ENCODE peak calls at places on chromosomes 6 and 20, in ten cellular contexts. Y, C, R, G, X, N, V, Q, D and J are unnamed samples.

GRCh38 chr6:36853325-36853724 is 14.1 kb upstream of the CPNE5 start:
- DNase-seq in Y (peak), C (peak), R (no peak), G (no peak), X (peak), N (peak), V (no peak), Q (no peak), D (peak), J (peak)

GRCh38 chr6:30006170-30007131 is 54.6 kb upstream of the POLR1H start:
- DNase-seq in Y (peak), C (no peak), R (peak), G (peak), X (no peak), N (peak), V (peak), Q (peak), D (no peak), J (no peak)

GRCh38 chr6:56840467-56841371 is 114.2 kb upstream of the BEND6 start:
- DNase-seq in Y (no peak), C (peak), R (no peak), G (no peak), X (no peak), N (peak), V (no peak), Q (no peak), D (peak), J (peak)

GRCh38 chr6:139490482-139490881 is 116.0 kb upstream of the CITED2 start:
- DNase-seq in Y (no peak), C (no peak), R (no peak), G (no peak), X (no peak), N (no peak), V (no peak), Q (peak), D (no peak), J (no peak)

GRCh38 chr6:94733066-94733465 is 844.3 kb upstream of the MANEA start:
- DNase-seq in Y (no peak), C (no peak), R (no peak), G (no peak), X (no peak), N (no peak), V (no peak), Q (no peak), D (no peak), J (no peak)

GRCh38 chr6:35237466-35237865 is 22.1 kb upstream of the ZNF76 start:
- DNase-seq in Y (no peak), C (no peak), R (no peak), G (no peak), X (no peak), N (peak), V (no peak), Q (no peak), D (no peak), J (no peak)

GRCh38 chr6:21691685-21692346 is 98.3 kb downstream of the SOX4 start:
- DNase-seq in Y (no peak), C (no peak), R (no peak), G (no peak), X (no peak), N (no peak), V (no peak), Q (no peak), D (no peak), J (no peak)

GRCh38 chr6:111973897-111974639 is 79.8 kb upstream of the CCN6 start:
- DNase-seq in Y (no peak), C (no peak), R (no peak), G (no peak), X (no peak), N (no peak), V (no peak), Q (no peak), D (peak), J (no peak)

GRCh38 chr6:149153100-149153499 is 164.4 kb upstream of the TAB2 start:
- DNase-seq in Y (no peak), C (no peak), R (no peak), G (no peak), X (no peak), N (no peak), V (no peak), Q (no peak), D (no peak), J (no peak)

GRCh38 chr6:20771427-20771826 is 237.2 kb downstream of the CDKAL1 start:
- DNase-seq in Y (no peak), C (no peak), R (no peak), G (no peak), X (no peak), N (no peak), V (no peak), Q (no peak), D (no peak), J (no peak)

GRCh38 chr6:84847349-84848160 is 83.2 kb upstream of the TBX18 start:
- DNase-seq in Y (no peak), C (peak), R (no peak), G (no peak), X (no peak), N (peak), V (no peak), Q (no peak), D (peak), J (peak)

GRCh38 chr20:23269954-23270353 is 80.6 kb upstream of the NXT1 start:
- DNase-seq in Y (no peak), C (no peak), R (no peak), G (peak), X (no peak), N (no peak), V (no peak), Q (no peak), D (peak), J (no peak)

GRCh38 chr6:42294759-42295158 is 77.1 kb upstream of the MRPS10 start:
- DNase-seq in Y (no peak), C (peak), R (no peak), G (no peak), X (no peak), N (no peak), V (peak), Q (no peak), D (peak), J (peak)

GRCh38 chr6:54981647-54982046 is 135.1 kb downstream of the FAM83B start:
- DNase-seq in Y (no peak), C (no peak), R (no peak), G (no peak), X (no peak), N (no peak), V (no peak), Q (no peak), D (no peak), J (no peak)

GRCh38 chr20:33793011-33793931 is 17.9 kb upstream of the CHMP4B start:
- DNase-seq in Y (peak), C (no peak), R (no peak), G (no peak), X (peak), N (no peak), V (no peak), Q (no peak), D (peak), J (no peak)

GRCh38 chr6:128230267-128230989 is 290.0 kb downstream of the PTPRK start:
- DNase-seq in Y (no peak), C (no peak), R (no peak), G (no peak), X (no peak), N (no peak), V (no peak), Q (no peak), D (no peak), J (no peak)

GRCh38 chr6:154614641-154615040 is 104.2 kb upstream of the CNKSR3 start:
- DNase-seq in Y (no peak), C (no peak), R (no peak), G (no peak), X (no peak), N (no peak), V (no peak), Q (no peak), D (no peak), J (no peak)

GRCh38 chr6:52590634-52590985 is 13.8 kb upstream of the TRAM2 start:
- DNase-seq in Y (no peak), C (peak), R (no peak), G (no peak), X (no peak), N (no peak), V (no peak), Q (no peak), D (peak), J (peak)

GRCh38 chr6:15317934-15318902 is 72.3 kb downstream of the JARID2 start:
- DNase-seq in Y (no peak), C (no peak), R (no peak), G (peak), X (no peak), N (no peak), V (no peak), Q (no peak), D (no peak), J (no peak)

GRCh38 chr6:161011509-161012480 is 20.2 kb downstream of the MAP3K4 start:
- DNase-seq in Y (no peak), C (peak), R (no peak), G (peak), X (no peak), N (no peak), V (no peak), Q (no peak), D (peak), J (no peak)

GRCh38 chr6:170388113-170388512 is 81.6 kb downstream of the FAM120B start:
- DNase-seq in Y (no peak), C (peak), R (no peak), G (no peak), X (peak), N (peak), V (no peak), Q (no peak), D (peak), J (no peak)

GRCh38 chr6:19465760-19466159 is 371.4 kb upstream of the ID4 start:
- DNase-seq in Y (no peak), C (peak), R (no peak), G (no peak), X (peak), N (no peak), V (no peak), Q (no peak), D (peak), J (peak)

GRCh38 chr6:11320914-11321549 is 88.6 kb upstream of the NEDD9 start:
- DNase-seq in Y (no peak), C (no peak), R (no peak), G (no peak), X (no peak), N (no peak), V (no peak), Q (no peak), D (no peak), J (no peak)

GRCh38 chr20:32991386-32991785 is 12.8 kb downstream of the SUN5 start:
- DNase-seq in Y (no peak), C (no peak), R (no peak), G (no peak), X (no peak), N (no peak), V (no peak), Q (no peak), D (no peak), J (no peak)

GRCh38 chr6:105810105-105810921 is 275.8 kb upstream of the PRDM1 start:
- DNase-seq in Y (peak), C (peak), R (no peak), G (no peak), X (peak), N (peak), V (peak), Q (no peak), D (peak), J (peak)

GRCh38 chr6:8027965-8028651 is 36.1 kb downstream of the BLOC1S5 start:
- DNase-seq in Y (no peak), C (no peak), R (no peak), G (no peak), X (no peak), N (no peak), V (no peak), Q (no peak), D (peak), J (no peak)

GRCh38 chr6:46323312-46323965 is 152.7 kb upstream of the ENPP5 start:
- DNase-seq in Y (no peak), C (peak), R (no peak), G (no peak), X (peak), N (peak), V (peak), Q (no peak), D (peak), J (peak)

GRCh38 chr6:31736026-31736767 is at the start of gene CLIC1:
- DNase-seq in Y (peak), C (peak), R (peak), G (peak), X (no peak), N (peak), V (peak), Q (peak), D (peak), J (peak)

GRCh38 chr6:169237496-169238134 is 16.0 kb downstream of the THBS2 start:
- DNase-seq in Y (no peak), C (no peak), R (no peak), G (no peak), X (no peak), N (no peak), V (no peak), Q (no peak), D (no peak), J (no peak)

GRCh38 chr20:50271674-50272412 is 81.2 kb downstream of the CEBPB start:
- DNase-seq in Y (peak), C (no peak), R (peak), G (no peak), X (no peak), N (no peak), V (peak), Q (no peak), D (no peak), J (no peak)

GRCh38 chr20:35334511-35335101 is 42.4 kb upstream of the FAM83C start:
- DNase-seq in Y (no peak), C (no peak), R (no peak), G (no peak), X (no peak), N (no peak), V (no peak), Q (no peak), D (no peak), J (no peak)

GRCh38 chr20:61173966-61174725 is 77.9 kb upstream of the CDH4 start:
- DNase-seq in Y (no peak), C (no peak), R (no peak), G (no peak), X (no peak), N (no peak), V (no peak), Q (no peak), D (no peak), J (no peak)

GRCh38 chr6:96963809-96964208 is 39.3 kb downstream of the KLHL32 start:
- DNase-seq in Y (no peak), C (no peak), R (no peak), G (no peak), X (no peak), N (no peak), V (no peak), Q (no peak), D (no peak), J (no peak)

GRCh38 chr20:64099880-64100565 is 7.3 kb downstream of the NPBWR2 start:
- DNase-seq in Y (peak), C (no peak), R (no peak), G (no peak), X (no peak), N (no peak), V (no peak), Q (no peak), D (no peak), J (no peak)

GRCh38 chr20:59598625-59599310 is 5.6 kb upstream of the PHACTR3 start:
- DNase-seq in Y (no peak), C (peak), R (no peak), G (peak), X (no peak), N (peak), V (peak), Q (peak), D (peak), J (peak)

GRCh38 chr6:50185006-50185405 is 135.3 kb upstream of the DEFB112 start:
- DNase-seq in Y (no peak), C (peak), R (no peak), G (peak), X (no peak), N (peak), V (no peak), Q (no peak), D (no peak), J (peak)
- TF ChIP-seq CTCF in Y (peak), C (peak), R (no peak), G (peak), X (no peak), N (peak), V (no peak), Q (no peak), D (no peak), J (no peak)

DNA sequence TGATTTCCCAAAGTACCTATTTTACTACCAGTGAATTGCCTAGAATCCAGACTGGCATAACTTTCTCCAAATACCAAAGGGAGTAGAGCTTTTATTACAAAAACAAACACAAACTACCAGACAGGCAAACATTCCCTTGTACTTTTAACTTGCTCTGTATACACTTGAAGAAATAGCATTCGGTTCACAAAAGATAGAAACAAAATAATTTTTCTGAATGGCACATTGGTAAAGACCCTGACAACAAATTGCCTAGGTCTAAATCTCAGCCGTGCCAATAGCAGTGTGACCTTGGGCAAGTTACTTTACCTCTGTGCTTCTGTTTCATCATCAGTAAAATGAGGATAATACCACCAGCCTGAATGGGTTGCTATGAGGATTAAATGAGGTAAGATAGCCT is 15.9 kb downstream of the ARHGAP18 start:
- DNase-seq in Y (no peak), C (no peak), R (no peak), G (no peak), X (no peak), N (no peak), V (no peak), Q (no peak), D (no peak), J (no peak)
- TF ChIP-seq CTCF in Y (no peak), C (no peak), R (no peak), G (no peak), X (no peak), N (no peak), V (no peak), Q (no peak), D (no peak), J (no peak)

GRCh38 chr6:116011096-116011401 is 49.6 kb downstream of the FRK start:
- DNase-seq in Y (no peak), C (no peak), R (no peak), G (no peak), X (no peak), N (no peak), V (no peak), Q (no peak), D (no peak), J (no peak)
- TF ChIP-seq CTCF in Y (no peak), C (no peak), R (no peak), G (no peak), X (no peak), N (no peak), V (no peak), Q (no peak), D (no peak), J (no peak)

GRCh38 chr6:26455357-26455970 is 2.3 kb upstream of the BTN2A1 start:
- DNase-seq in Y (no peak), C (peak), R (no peak), G (no peak), X (no peak), N (no peak), V (no peak), Q (no peak), D (no peak), J (no peak)

GRCh38 chr6:26457407-26457795 is 354 bp upstream of the BTN2A1 start:
- DNase-seq in Y (peak), C (no peak), R (no peak), G (no peak), X (no peak), N (peak), V (peak), Q (no peak), D (no peak), J (no peak)

GRCh38 chr6:26454641-26455040 is 3.1 kb upstream of the BTN2A1 start:
- DNase-seq in Y (no peak), C (no peak), R (no peak), G (no peak), X (no peak), N (no peak), V (no peak), Q (no peak), D (no peak), J (no peak)

GRCh38 chr6:26459023-26459810 is 1.5 kb downstream of the BTN2A1 start:
- DNase-seq in Y (no peak), C (peak), R (no peak), G (no peak), X (no peak), N (no peak), V (no peak), Q (no peak), D (no peak), J (no peak)

GRCh38 chr6:26457796-26458688 is at the start of gene BTN2A1:
- DNase-seq in Y (peak), C (peak), R (peak), G (peak), X (peak), N (peak), V (peak), Q (peak), D (peak), J (peak)
- TF ChIP-seq CTCF in Y (no peak), C (no peak), R (no peak), G (peak), X (no peak), N (peak), V (no peak), Q (no peak), D (no peak), J (no peak)

GRCh38 chr20:38667417-38667956 is 56.8 kb upstream of the SLC32A1 start:
- DNase-seq in Y (no peak), C (no peak), R (no peak), G (no peak), X (no peak), N (no peak), V (no peak), Q (no peak), D (no peak), J (no peak)
- TF ChIP-seq CTCF in Y (no peak), C (no peak), R (no peak), G (no peak), X (no peak), N (no peak), V (no peak), Q (no peak), D (no peak), J (no peak)

GRCh38 chr6:6886160-6886885 is 221.4 kb upstream of the RREB1 start:
- DNase-seq in Y (peak), C (no peak), R (peak), G (no peak), X (no peak), N (no peak), V (no peak), Q (no peak), D (no peak), J (no peak)
- TF ChIP-seq CTCF in Y (no peak), C (no peak), R (no peak), G (no peak), X (no peak), N (no peak), V (no peak), Q (no peak), D (no peak), J (no peak)

DNA sequence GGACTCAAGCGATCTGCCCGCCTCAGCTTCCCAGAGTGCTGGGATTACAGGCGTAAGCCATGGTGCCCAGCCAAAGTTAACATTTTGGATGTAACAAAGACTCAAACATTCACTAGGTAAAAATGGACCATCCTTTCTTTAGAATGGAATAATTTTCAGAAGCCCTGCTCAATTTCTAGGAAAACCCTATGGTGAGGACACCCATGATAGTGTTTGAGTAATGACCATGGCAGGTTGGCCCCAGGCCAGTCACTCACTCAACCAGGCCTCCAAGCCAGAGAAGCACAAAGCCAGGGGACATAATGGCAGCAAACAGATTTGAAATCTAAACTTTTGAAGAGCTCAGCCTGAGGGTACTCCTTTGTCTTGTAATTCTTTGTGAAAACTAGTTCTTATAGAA is 59.9 kb upstream of the GPR6 start:
- DNase-seq in Y (no peak), C (no peak), R (no peak), G (no peak), X (no peak), N (no peak), V (no peak), Q (no peak), D (no peak), J (no peak)
- TF ChIP-seq CTCF in Y (no peak), C (no peak), R (no peak), G (no peak), X (no peak), N (no peak), V (no peak), Q (no peak), D (no peak), J (no peak)

GRCh38 chr6:113416166-113416565 is 441.0 kb upstream of the MARCKS start:
- DNase-seq in Y (no peak), C (no peak), R (no peak), G (no peak), X (peak), N (no peak), V (no peak), Q (no peak), D (peak), J (no peak)

GRCh38 chr6:113412589-113413367 is 444.4 kb upstream of the MARCKS start:
- DNase-seq in Y (no peak), C (peak), R (no peak), G (no peak), X (no peak), N (no peak), V (no peak), Q (no peak), D (no peak), J (no peak)

GRCh38 chr6:113420290-113420689 is 436.9 kb upstream of the MARCKS start:
- DNase-seq in Y (no peak), C (no peak), R (no peak), G (no peak), X (no peak), N (no peak), V (no peak), Q (no peak), D (no peak), J (no peak)

GRCh38 chr6:113411006-113411405 is 446.1 kb upstream of the MARCKS start:
- DNase-seq in Y (no peak), C (peak), R (no peak), G (no peak), X (no peak), N (peak), V (no peak), Q (no peak), D (no peak), J (no peak)

DNA sequence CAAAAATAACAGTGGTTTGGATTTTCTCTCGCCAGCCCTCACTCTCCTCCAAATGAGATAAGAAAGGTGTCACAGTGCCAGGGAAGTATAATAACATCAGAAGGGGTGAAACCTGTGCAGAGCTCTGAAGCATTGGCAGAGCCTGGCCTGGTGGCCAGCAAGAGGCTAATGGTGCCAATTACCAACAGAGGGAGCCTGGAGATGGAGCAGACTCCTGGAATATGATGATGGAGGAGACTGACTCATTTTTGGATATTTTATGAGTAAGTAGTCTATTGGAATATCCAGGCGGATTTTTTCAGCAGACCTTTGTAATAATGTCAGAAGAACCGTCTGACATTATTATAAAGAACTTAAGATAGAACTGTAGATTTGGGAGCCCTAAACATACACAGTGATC is 442.6 kb upstream of the MARCKS start:
- DNase-seq in Y (no peak), C (peak), R (no peak), G (no peak), X (peak), N (peak), V (peak), Q (peak), D (peak), J (peak)
- TF ChIP-seq CTCF in Y (peak), C (peak), R (peak), G (peak), X (peak), N (peak), V (peak), Q (no peak), D (peak), J (peak)